ENCODE peak calls at places on chromosomes 12 and 14, in seven cellular contexts. One of them, this sample, is unnamed. For H3K4me1, the result is how much of the 10 kb centered on the place peaks cover.

GRCh38 chr12:124992874-124993567 is 424 bp upstream of the BRI3BP start:
- DNase-seq in HepG2: peak
- DNase-seq in MM.1S: peak
- DNase-seq in neural progenitor cell: peak
- DNase-seq in IMR-90: peak
- DNase-seq in fibroblast of lung: peak
- DNase-seq in endothelial cell of umbilical vein: peak
- DNase-seq in this sample: peak

GRCh38 chr12:25469861-25470260 is 83.2 kb downstream of the LMNTD1 start:
- DNase-seq in HepG2: no peak
- DNase-seq in fibroblast of lung: no peak
- DNase-seq in IMR-90: peak
- DNase-seq in MM.1S: no peak
- DNase-seq in neural progenitor cell: no peak
- DNase-seq in endothelial cell of umbilical vein: no peak
- DNase-seq in this sample: no peak

GRCh38 chr12:79920421-79921238 is 14.3 kb downstream of the PPP1R12A start:
- DNase-seq in IMR-90: no peak
- DNase-seq in MM.1S: no peak
- DNase-seq in HepG2: no peak
- DNase-seq in endothelial cell of umbilical vein: no peak
- DNase-seq in fibroblast of lung: no peak
- DNase-seq in neural progenitor cell: no peak
- DNase-seq in this sample: no peak

GRCh38 chr12:7899755-7900154 is 27.0 kb upstream of the SLC2A14 start:
- DNase-seq in IMR-90: peak
- DNase-seq in neural progenitor cell: no peak
- DNase-seq in MM.1S: no peak
- DNase-seq in endothelial cell of umbilical vein: no peak
- DNase-seq in fibroblast of lung: peak
- DNase-seq in HepG2: no peak
- DNase-seq in this sample: no peak

GRCh38 chr12:54987611-54988231 is 3.2 kb upstream of the TESPA1 start:
- DNase-seq in fibroblast of lung: no peak
- DNase-seq in endothelial cell of umbilical vein: no peak
- DNase-seq in neural progenitor cell: no peak
- DNase-seq in MM.1S: no peak
- DNase-seq in IMR-90: no peak
- DNase-seq in HepG2: no peak
- DNase-seq in this sample: no peak

GRCh38 chr14:64400829-64401459 is 12.8 kb downstream of the MTHFD1 start:
- DNase-seq in MM.1S: no peak
- DNase-seq in endothelial cell of umbilical vein: no peak
- DNase-seq in HepG2: no peak
- DNase-seq in neural progenitor cell: no peak
- DNase-seq in IMR-90: no peak
- DNase-seq in fibroblast of lung: no peak
- DNase-seq in this sample: no peak

GRCh38 chr12:83826112-83826511 is 1086.5 kb downstream of the SLC6A15 start:
- DNase-seq in IMR-90: peak
- DNase-seq in MM.1S: peak
- DNase-seq in HepG2: no peak
- DNase-seq in neural progenitor cell: peak
- DNase-seq in fibroblast of lung: no peak
- DNase-seq in endothelial cell of umbilical vein: peak
- DNase-seq in this sample: peak

GRCh38 chr14:91920526-91920925 is 27.0 kb downstream of the FBLN5 start:
- DNase-seq in neural progenitor cell: no peak
- DNase-seq in MM.1S: no peak
- DNase-seq in endothelial cell of umbilical vein: no peak
- DNase-seq in HepG2: no peak
- DNase-seq in IMR-90: no peak
- DNase-seq in fibroblast of lung: no peak
- DNase-seq in this sample: no peak

GRCh38 chr14:89507521-89507920 is 90.5 kb upstream of the FOXN3 start:
- DNase-seq in IMR-90: peak
- DNase-seq in MM.1S: no peak
- DNase-seq in fibroblast of lung: peak
- DNase-seq in HepG2: peak
- DNase-seq in neural progenitor cell: no peak
- DNase-seq in endothelial cell of umbilical vein: peak
- DNase-seq in this sample: no peak

GRCh38 chr14:39972704-39973103 is 540.5 kb upstream of the FBXO33 start:
- DNase-seq in HepG2: no peak
- DNase-seq in MM.1S: no peak
- DNase-seq in neural progenitor cell: no peak
- DNase-seq in endothelial cell of umbilical vein: no peak
- DNase-seq in IMR-90: no peak
- DNase-seq in fibroblast of lung: no peak
- DNase-seq in this sample: no peak

GRCh38 chr14:79040742-79041249 is 870.6 kb downstream of the NRXN3 start:
- DNase-seq in fibroblast of lung: no peak
- DNase-seq in endothelial cell of umbilical vein: no peak
- DNase-seq in IMR-90: no peak
- DNase-seq in MM.1S: no peak
- DNase-seq in neural progenitor cell: no peak
- DNase-seq in HepG2: no peak
- DNase-seq in this sample: no peak

GRCh38 chr12:82650627-82651337 is 35.9 kb upstream of the TMTC2 start:
- DNase-seq in endothelial cell of umbilical vein: peak
- DNase-seq in IMR-90: no peak
- DNase-seq in neural progenitor cell: no peak
- DNase-seq in fibroblast of lung: peak
- DNase-seq in MM.1S: peak
- DNase-seq in HepG2: peak
- DNase-seq in this sample: no peak

GRCh38 chr12:65868133-65868705 is 43.9 kb downstream of the HMGA2 start:
- DNase-seq in HepG2: no peak
- DNase-seq in fibroblast of lung: peak
- DNase-seq in IMR-90: peak
- DNase-seq in endothelial cell of umbilical vein: peak
- DNase-seq in MM.1S: no peak
- DNase-seq in neural progenitor cell: no peak
- DNase-seq in this sample: no peak

GRCh38 chr12:6845395-6845794 is 4.7 kb downstream of the GNB3 start:
- DNase-seq in fibroblast of lung: no peak
- DNase-seq in endothelial cell of umbilical vein: no peak
- DNase-seq in neural progenitor cell: no peak
- DNase-seq in HepG2: no peak
- DNase-seq in MM.1S: no peak
- DNase-seq in IMR-90: no peak
- DNase-seq in this sample: no peak

GRCh38 chr12:1820191-1820599 is at the start of gene LRTM2:
- DNase-seq in MM.1S: no peak
- DNase-seq in HepG2: no peak
- DNase-seq in fibroblast of lung: no peak
- DNase-seq in IMR-90: no peak
- DNase-seq in neural progenitor cell: no peak
- DNase-seq in endothelial cell of umbilical vein: no peak
- DNase-seq in this sample: no peak

GRCh38 chr12:47903927-47904646 is 707 bp downstream of the VDR start:
- DNase-seq in endothelial cell of umbilical vein: peak
- DNase-seq in MM.1S: peak
- DNase-seq in fibroblast of lung: peak
- DNase-seq in IMR-90: peak
- DNase-seq in neural progenitor cell: no peak
- DNase-seq in HepG2: no peak
- DNase-seq in this sample: no peak

GRCh38 chr12:54159140-54159539 is 29.6 kb downstream of the SMUG1 start:
- DNase-seq in endothelial cell of umbilical vein: no peak
- DNase-seq in MM.1S: peak
- DNase-seq in fibroblast of lung: no peak
- DNase-seq in HepG2: peak
- DNase-seq in neural progenitor cell: peak
- DNase-seq in IMR-90: no peak
- DNase-seq in this sample: peak

GRCh38 chr14:104370256-104370870 is 209.2 kb upstream of the C14orf180 start:
- DNase-seq in endothelial cell of umbilical vein: peak
- DNase-seq in IMR-90: no peak
- DNase-seq in neural progenitor cell: peak
- DNase-seq in fibroblast of lung: no peak
- DNase-seq in HepG2: peak
- DNase-seq in MM.1S: no peak
- DNase-seq in this sample: peak

GRCh38 chr14:105857816-105858675 is 331.7 kb downstream of the TMEM121 start:
- DNase-seq in fibroblast of lung: no peak
- DNase-seq in MM.1S: peak
- DNase-seq in HepG2: no peak
- DNase-seq in neural progenitor cell: no peak
- DNase-seq in IMR-90: no peak
- DNase-seq in endothelial cell of umbilical vein: no peak
- DNase-seq in this sample: peak

GRCh38 chr12:53046655-53047220 is 3.1 kb upstream of the TNS2 start:
- DNase-seq in fibroblast of lung: peak
- DNase-seq in endothelial cell of umbilical vein: peak
- DNase-seq in MM.1S: peak
- DNase-seq in neural progenitor cell: peak
- DNase-seq in HepG2: peak
- DNase-seq in IMR-90: peak
- DNase-seq in this sample: peak

GRCh38 chr14:38255408-38255672 is 553 bp downstream of the CLEC14A start:
- DNase-seq in MM.1S: no peak
- DNase-seq in IMR-90: no peak
- DNase-seq in neural progenitor cell: no peak
- DNase-seq in HepG2: no peak
- DNase-seq in fibroblast of lung: no peak
- DNase-seq in endothelial cell of umbilical vein: no peak
- DNase-seq in this sample: no peak

GRCh38 chr12:12008931-12009611 is 61.7 kb upstream of the BCL2L14 start:
- DNase-seq in IMR-90: peak
- DNase-seq in MM.1S: no peak
- DNase-seq in neural progenitor cell: peak
- DNase-seq in endothelial cell of umbilical vein: no peak
- DNase-seq in fibroblast of lung: peak
- DNase-seq in HepG2: no peak
- DNase-seq in this sample: peak

GRCh38 chr12:116276433-116277216 is 868 bp downstream of the MED13L start:
- DNase-seq in HepG2: peak
- DNase-seq in endothelial cell of umbilical vein: peak
- DNase-seq in MM.1S: peak
- DNase-seq in neural progenitor cell: peak
- DNase-seq in fibroblast of lung: peak
- DNase-seq in IMR-90: peak
- DNase-seq in this sample: peak

GRCh38 chr14:99252940-99253868 is 18.8 kb downstream of the BCL11B start:
- DNase-seq in fibroblast of lung: no peak
- DNase-seq in HepG2: no peak
- DNase-seq in IMR-90: no peak
- DNase-seq in MM.1S: no peak
- DNase-seq in endothelial cell of umbilical vein: no peak
- DNase-seq in neural progenitor cell: no peak
- DNase-seq in this sample: no peak

GRCh38 chr14:31251028-31251958 is 43.7 kb upstream of the HECTD1 start:
- DNase-seq in neural progenitor cell: no peak
- DNase-seq in IMR-90: no peak
- DNase-seq in fibroblast of lung: no peak
- DNase-seq in MM.1S: no peak
- DNase-seq in endothelial cell of umbilical vein: no peak
- DNase-seq in HepG2: no peak
- DNase-seq in this sample: no peak

GRCh38 chr14:72888636-72889201 is 5.2 kb downstream of the DPF3 start:
- DNase-seq in MM.1S: peak
- DNase-seq in endothelial cell of umbilical vein: no peak
- DNase-seq in neural progenitor cell: no peak
- DNase-seq in HepG2: no peak
- DNase-seq in IMR-90: peak
- DNase-seq in fibroblast of lung: peak
- DNase-seq in this sample: no peak

GRCh38 chr14:69696633-69697557 is 70.0 kb upstream of the SRSF5 start:
- DNase-seq in endothelial cell of umbilical vein: no peak
- DNase-seq in MM.1S: no peak
- DNase-seq in fibroblast of lung: peak
- DNase-seq in neural progenitor cell: no peak
- DNase-seq in HepG2: no peak
- DNase-seq in IMR-90: no peak
- DNase-seq in this sample: no peak

GRCh38 chr12:120438495-120439198 is 734 bp downstream of the COX6A1 start:
- DNase-seq in MM.1S: no peak
- DNase-seq in HepG2: no peak
- DNase-seq in endothelial cell of umbilical vein: peak
- DNase-seq in IMR-90: no peak
- DNase-seq in neural progenitor cell: no peak
- DNase-seq in fibroblast of lung: no peak
- DNase-seq in this sample: peak
- H2AFZ ChIP-seq in MM.1S: no peak
- H2AFZ ChIP-seq in HepG2: no peak
- H2AFZ ChIP-seq in endothelial cell of umbilical vein: no peak
- H2AFZ ChIP-seq in IMR-90: peak
- H2AFZ ChIP-seq in neural progenitor cell: no peak
- H2AFZ ChIP-seq in fibroblast of lung: peak
- H2AFZ ChIP-seq in this sample: no peak

GRCh38 chr14:56145181-56145580 is 27.0 kb downstream of the PELI2 start:
- DNase-seq in HepG2: no peak
- DNase-seq in IMR-90: no peak
- DNase-seq in endothelial cell of umbilical vein: no peak
- DNase-seq in MM.1S: no peak
- DNase-seq in fibroblast of lung: no peak
- DNase-seq in neural progenitor cell: no peak
- DNase-seq in this sample: no peak
- H3K4me1 ChIP-seq in HepG2: under half
- H3K4me1 ChIP-seq in IMR-90: under half
- H3K4me1 ChIP-seq in endothelial cell of umbilical vein: under half
- H3K4me1 ChIP-seq in MM.1S: under half
- H3K4me1 ChIP-seq in fibroblast of lung: under half
- H3K4me1 ChIP-seq in neural progenitor cell: under half
- H3K4me1 ChIP-seq in this sample: under half

DNA sequence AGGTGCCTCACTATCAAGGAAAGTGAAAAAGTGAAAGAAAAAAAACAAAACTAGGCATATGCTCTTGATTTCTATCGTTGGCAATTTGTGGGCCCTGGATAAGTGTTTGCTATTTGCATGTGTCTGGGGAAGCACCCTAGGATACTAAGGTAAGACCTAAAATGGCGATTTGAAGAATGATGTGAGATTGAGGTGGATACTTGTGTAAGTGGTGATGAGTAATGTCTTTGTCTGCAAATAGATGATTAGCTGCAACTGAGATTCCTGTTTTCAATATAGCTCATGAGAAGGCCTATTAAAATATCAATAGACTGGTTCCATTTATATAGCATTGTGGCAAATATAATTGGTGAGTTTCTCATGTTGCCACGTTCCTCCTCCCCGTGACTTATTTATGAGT is 261.7 kb downstream of the NEDD1 start:
- DNase-seq in MM.1S: no peak
- DNase-seq in HepG2: no peak
- DNase-seq in endothelial cell of umbilical vein: no peak
- DNase-seq in IMR-90: no peak
- DNase-seq in neural progenitor cell: no peak
- DNase-seq in fibroblast of lung: no peak
- DNase-seq in this sample: no peak
- H2AFZ ChIP-seq in MM.1S: no peak
- H2AFZ ChIP-seq in HepG2: no peak
- H2AFZ ChIP-seq in endothelial cell of umbilical vein: no peak
- H2AFZ ChIP-seq in IMR-90: no peak
- H2AFZ ChIP-seq in neural progenitor cell: no peak
- H2AFZ ChIP-seq in fibroblast of lung: no peak
- H2AFZ ChIP-seq in this sample: no peak

GRCh38 chr14:68608235-68608962 is 184.5 kb downstream of the ZFP36L1 start:
- DNase-seq in IMR-90: no peak
- DNase-seq in MM.1S: no peak
- DNase-seq in HepG2: no peak
- DNase-seq in fibroblast of lung: no peak
- DNase-seq in neural progenitor cell: no peak
- DNase-seq in endothelial cell of umbilical vein: no peak
- DNase-seq in this sample: no peak
- H3K4me1 ChIP-seq in IMR-90: under half
- H3K4me1 ChIP-seq in MM.1S: under half
- H3K4me1 ChIP-seq in HepG2: half or more
- H3K4me1 ChIP-seq in fibroblast of lung: under half
- H3K4me1 ChIP-seq in neural progenitor cell: under half
- H3K4me1 ChIP-seq in endothelial cell of umbilical vein: under half
- H3K4me1 ChIP-seq in this sample: under half